ENCODE peak calls at places on chromosomes 1 and 21, in seven cellular contexts. T, X, B, U, P, K and W are unnamed samples.

GRCh38 chr1:150604226-150604588 is 24.8 kb upstream of the MCL1 start:
- DNase-seq in T (no peak), X (no peak), B (no peak), U (no peak), P (no peak), K (no peak), W (no peak)

GRCh38 chr1:19647643-19648042 is 3.5 kb downstream of the NBL1 start:
- DNase-seq in T (no peak), X (no peak), B (no peak), U (no peak), P (no peak), K (no peak), W (no peak)

GRCh38 chr1:155017946-155018316 is 15.3 kb downstream of the ZBTB7B start:
- DNase-seq in T (peak; percentile 65), X (no peak), B (no peak), U (no peak), P (no peak), K (no peak), W (no peak)

GRCh38 chr1:210697185-210697584 is 368.5 kb downstream of the HHAT start:
- DNase-seq in T (no peak), X (no peak), B (no peak), U (no peak), P (no peak), K (no peak), W (no peak)

GRCh38 chr1:33005117-33005811 is 31.4 kb downstream of the AK2 start:
- DNase-seq in T (peak; percentile 9), X (no peak), B (no peak), U (no peak), P (no peak), K (no peak), W (no peak)

GRCh38 chr1:162070094-162070748 is 730 bp downstream of the NOS1AP start:
- DNase-seq in T (no peak), X (no peak), B (peak; percentile 60), U (peak; percentile 48), P (no peak), K (no peak), W (no peak)

GRCh38 chr1:246658567-246658966 is 65.6 kb upstream of the SCCPDH start:
- DNase-seq in T (no peak), X (no peak), B (no peak), U (no peak), P (no peak), K (no peak), W (no peak)

GRCh38 chr1:51518730-51519047 is 377 bp downstream of the EPS15 start:
- DNase-seq in T (peak; percentile 72), X (no peak), B (no peak), U (peak; percentile 69), P (no peak), K (peak; percentile 28), W (no peak)

GRCh38 chr1:8373547-8374270 is 55.8 kb downstream of the SLC45A1 start:
- DNase-seq in T (peak; percentile 92), X (no peak), B (no peak), U (peak; percentile 65), P (peak; percentile 83), K (peak; percentile 79), W (no peak)

GRCh38 chr1:29196863-29197589 is 15.3 kb upstream of the SRSF4 start:
- DNase-seq in T (no peak), X (no peak), B (no peak), U (no peak), P (peak; percentile 85), K (peak; percentile 76), W (no peak)

GRCh38 chr1:29969576-29969975 is 733.3 kb downstream of the PTPRU start:
- DNase-seq in T (no peak), X (no peak), B (no peak), U (no peak), P (no peak), K (no peak), W (no peak)

GRCh38 chr1:66758247-66758755 is 6.0 kb downstream of the DYNLT5 start:
- DNase-seq in T (no peak), X (no peak), B (no peak), U (no peak), P (no peak), K (peak; percentile 43), W (no peak)

GRCh38 chr1:76933847-76934657 is 66.8 kb downstream of the ST6GALNAC5 start:
- DNase-seq in T (no peak), X (no peak), B (no peak), U (no peak), P (no peak), K (no peak), W (no peak)

GRCh38 chr1:109529895-109530456 is 9.7 kb upstream of the GPR61 start:
- DNase-seq in T (no peak), X (no peak), B (no peak), U (no peak), P (no peak), K (no peak), W (no peak)

GRCh38 chr1:39590546-39590945 is 14.0 kb upstream of the PABPC4 start:
- DNase-seq in T (no peak), X (no peak), B (no peak), U (no peak), P (peak; percentile 22), K (peak; percentile 51), W (no peak)

GRCh38 chr1:161932668-161933067 is 91.0 kb downstream of the OLFML2B start:
- DNase-seq in T (peak; percentile 67), X (no peak), B (no peak), U (no peak), P (no peak), K (no peak), W (no peak)

GRCh38 chr1:68141801-68142440 is 90.4 kb downstream of the WLS start:
- DNase-seq in T (no peak), X (no peak), B (no peak), U (no peak), P (no peak), K (peak; percentile 70), W (no peak)

GRCh38 chr1:68145418-68146126 is 86.8 kb downstream of the WLS start:
- DNase-seq in T (no peak), X (no peak), B (no peak), U (peak; percentile 88), P (no peak), K (no peak), W (no peak)

GRCh38 chr1:68141079-68141800 is 90.8 kb upstream of the DIRAS3 start:
- DNase-seq in T (no peak), X (no peak), B (no peak), U (no peak), P (peak; percentile 68), K (peak; percentile 92), W (no peak)

GRCh38 chr1:68142461-68142860 is 89.9 kb downstream of the WLS start:
- DNase-seq in T (no peak), X (no peak), B (no peak), U (no peak), P (no peak), K (peak; percentile 32), W (no peak)

DNA sequence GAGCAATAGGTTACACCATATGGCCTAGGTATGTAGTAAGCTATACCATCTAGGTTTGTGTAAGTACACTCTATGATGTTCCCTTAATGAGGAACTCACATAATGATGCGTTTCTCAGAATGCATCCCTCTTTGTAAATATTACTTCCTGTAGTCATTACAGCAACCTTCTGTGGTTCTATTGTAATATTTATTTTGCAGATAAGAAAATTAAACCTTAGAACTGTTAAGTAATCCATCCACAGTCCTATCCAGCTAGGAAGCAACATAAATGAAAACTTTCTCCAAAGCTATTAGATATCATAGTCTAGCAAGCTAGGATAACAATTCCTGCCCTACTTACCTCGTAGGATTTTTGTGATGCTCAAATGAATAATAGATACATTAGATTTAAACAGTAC is 88.7 kb downstream of the WLS start:
- DNase-seq in T (no peak), X (no peak), B (no peak), U (no peak), P (no peak), K (peak; percentile 26), W (no peak)
- TF ChIP-seq CTCF in T (no peak), X (no peak), B (no peak), U (no peak), P (no peak), K (no peak), W (no peak)

DNA sequence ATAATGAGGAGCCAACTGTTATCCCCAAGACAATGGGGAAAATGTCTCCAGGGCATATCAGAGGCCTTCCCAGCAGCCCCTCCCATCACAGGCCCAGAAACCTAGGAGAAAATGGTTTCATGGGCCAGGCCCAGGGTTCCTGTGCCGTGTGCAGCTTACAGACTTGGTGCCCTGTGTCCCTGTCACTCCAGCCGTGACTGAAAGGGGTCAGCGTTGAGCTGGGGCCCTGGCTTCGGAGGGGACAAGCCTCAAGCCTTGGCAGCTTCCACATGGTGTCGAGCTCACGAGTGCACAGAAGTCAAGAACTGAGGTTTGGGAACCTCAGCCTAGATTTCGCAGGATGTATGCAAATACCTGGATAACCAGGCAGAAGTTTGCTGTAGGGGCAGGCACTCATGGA is 18.1 kb downstream of the SIPA1L2 start:
- DNase-seq in T (no peak), X (no peak), B (peak; percentile 73), U (no peak), P (no peak), K (no peak), W (no peak)
- TF ChIP-seq CTCF in T (no peak), X (no peak), B (peak; percentile 64), U (no peak), P (no peak), K (no peak), W (no peak)

DNA sequence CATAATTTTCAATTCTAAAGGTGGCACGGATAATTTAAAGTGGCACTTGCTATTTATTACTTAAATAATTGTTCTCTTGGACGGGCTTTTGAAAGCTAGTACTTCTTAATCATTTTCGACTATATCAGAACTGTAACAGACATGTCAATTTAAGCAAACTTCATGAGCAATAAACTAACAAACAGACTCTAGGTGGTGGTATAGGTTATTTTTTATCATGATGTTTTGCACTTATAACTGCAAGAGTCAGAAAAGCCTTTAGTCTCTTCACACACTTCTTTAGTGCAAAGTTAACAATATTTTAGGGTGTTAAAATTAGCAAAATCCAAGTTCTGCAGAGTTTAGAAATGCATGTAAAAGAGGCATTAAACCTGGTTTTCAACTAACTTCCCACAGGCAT is 2.2 kb downstream of the NRIP1 start:
- DNase-seq in T (no peak), X (no peak), B (no peak), U (no peak), P (peak; percentile 50), K (peak; percentile 61), W (no peak)
- TF ChIP-seq CTCF in T (no peak), X (no peak), B (no peak), U (no peak), P (peak; percentile 2), K (peak; percentile 16), W (no peak)

DNA sequence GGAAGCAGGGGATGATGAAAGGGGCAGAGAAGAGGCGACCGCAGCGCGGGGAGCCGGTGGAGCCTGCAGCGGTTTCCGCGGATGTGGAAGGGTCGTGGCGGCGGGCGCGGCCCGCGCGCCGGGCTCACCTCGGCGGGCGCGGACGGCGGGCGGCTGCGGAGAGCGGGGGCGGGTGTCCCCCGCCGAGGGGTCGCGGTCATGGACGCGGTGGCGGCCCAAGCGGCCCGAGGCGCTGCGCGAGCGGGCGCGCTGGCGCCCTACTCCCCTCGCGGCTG is 571 bp downstream of the LPGAT1 start:
- DNase-seq in T (no peak), X (no peak), B (no peak), U (peak; percentile 18), P (no peak), K (no peak), W (no peak)
- TF ChIP-seq CTCF in T (no peak), X (no peak), B (no peak), U (no peak), P (no peak), K (no peak), W (no peak)